ENCODE peak calls at places on chromosome 10, in five cellular contexts. W is NCI-H345; N is activated CD4-positive, alpha-beta T cell treated with anti-CD3 and anti-CD28 coated beads for 4 hours; F is nucleus accumbens; C is T-helper 1 cell. Z is an unnamed sample.
A peak's percentile ranks its signal among the peaks of the same experiment; 100 is the strongest.

GRCh38 chr10:33145451-33146188 is 187.6 kb upstream of the ITGB1 start:
- DNase-seq in C (no peak), W (no peak), N (no peak), F (no peak), Z (no peak)

GRCh38 chr10:104260775-104261115 is 6.1 kb downstream of the GSTO1 start:
- DNase-seq in F (no peak), W (no peak), C (no peak), N (no peak), Z (no peak)

GRCh38 chr10:93305122-93305521 is 177.0 kb downstream of the MYOF start:
- DNase-seq in C (no peak), N (no peak), F (no peak), W (no peak), Z (no peak)

GRCh38 chr10:130877131-130877530 is 434.4 kb downstream of the TCERG1L start:
- DNase-seq in C (no peak), W (no peak), N (no peak), F (no peak), Z (no peak)

GRCh38 chr10:1603181-1603580 is 134.1 kb downstream of the ADARB2 start:
- DNase-seq in W (no peak), C (no peak), F (no peak), N (no peak), Z (no peak)

GRCh38 chr10:111076682-111077661 is at the start of gene ADRA2A:
- DNase-seq in N (peak; percentile 7), C (no peak), F (no peak), W (peak; percentile 67), Z (peak; percentile 81)

GRCh38 chr10:18960466-18961079 is 88.0 kb upstream of the MALRD1 start:
- DNase-seq in F (no peak), C (no peak), W (no peak), N (no peak), Z (no peak)

GRCh38 chr10:124225468-124226270 is 132.3 kb upstream of the CHST15 start:
- DNase-seq in W (no peak), C (peak; percentile 59), N (no peak), F (no peak), Z (no peak)

GRCh38 chr10:31952066-31952465 is 23.4 kb upstream of the ARHGAP12 start:
- DNase-seq in W (no peak), C (no peak), F (no peak), N (no peak), Z (no peak)

GRCh38 chr10:25113231-25114035 is 61.4 kb upstream of the GPR158 start:
- DNase-seq in C (peak; percentile 6), N (peak; percentile 5), F (peak; percentile 28), W (peak; percentile 55), Z (peak; percentile 73)

GRCh38 chr10:69914373-69915268 is 112.9 kb downstream of the COL13A1 start:
- DNase-seq in F (no peak), W (peak; percentile 27), C (peak; percentile 30), N (peak; percentile 12), Z (peak; percentile 85)

GRCh38 chr10:74078037-74078436 is 72.6 kb downstream of the AP3M1 start:
- DNase-seq in C (no peak), W (no peak), N (peak; percentile 18), F (no peak), Z (no peak)

GRCh38 chr10:57692255-57692980 is 575.3 kb downstream of the IPMK start:
- DNase-seq in F (no peak), N (no peak), C (no peak), W (no peak), Z (no peak)

GRCh38 chr10:94397549-94398370 is 4.6 kb upstream of the TBC1D12 start:
- DNase-seq in N (no peak), F (no peak), C (no peak), W (no peak), Z (no peak)

GRCh38 chr10:61882621-61883375 is 18.7 kb upstream of the ARID5B start:
- DNase-seq in F (no peak), W (no peak), C (no peak), N (peak; percentile 65), Z (no peak)

GRCh38 chr10:63553031-63553430 is 31.8 kb downstream of the REEP3 start:
- DNase-seq in W (no peak), C (no peak), N (no peak), F (no peak), Z (no peak)

GRCh38 chr10:124341768-124342135 is 77.0 kb downstream of the OAT start:
- DNase-seq in F (no peak), W (no peak), N (no peak), C (no peak), Z (no peak)

GRCh38 chr10:46547881-46548780 is 8.3 kb downstream of the GPRIN2 start:
- DNase-seq in N (no peak), C (no peak), W (no peak), F (no peak), Z (no peak)

GRCh38 chr10:60942604-60943269 is 1.2 kb downstream of the RHOBTB1 start:
- DNase-seq in C (no peak), W (no peak), F (no peak), N (no peak), Z (no peak)

GRCh38 chr10:20007426-20007825 is 191.2 kb downstream of the PLXDC2 start:
- DNase-seq in F (no peak), N (no peak), W (no peak), C (no peak), Z (no peak)